ENCODE peak calls at places on chromosome 4, in eight cellular contexts. G, Z, X, S, M, U, Y and W are unnamed samples.

GRCh38 chr4:8836664-8837171 is 34.9 kb downstream of the HMX1 start:
- DNase-seq in X (no peak), G (peak; percentile 53), S (no peak), U (no peak), M (no peak), Z (no peak), Y (no peak), W (no peak)

GRCh38 chr4:158541506-158541905 is 19.8 kb downstream of the RXFP1 start:
- DNase-seq in S (no peak), M (no peak), X (no peak), U (no peak), G (no peak), Z (no peak), Y (no peak), W (no peak)

GRCh38 chr4:161203865-161204264 is 959.9 kb downstream of the FSTL5 start:
- DNase-seq in Y (no peak), Z (no peak), S (no peak), G (no peak), U (no peak), M (no peak), X (no peak), W (no peak)

GRCh38 chr4:145808021-145808650 is 128.2 kb downstream of the C4orf51 start:
- DNase-seq in M (peak; percentile 52), Y (peak; percentile 91), G (no peak), U (peak; percentile 82), Z (no peak), X (no peak), S (no peak), W (peak; percentile 79)

GRCh38 chr4:1130318-1131186 is 17.2 kb upstream of the RNF212 start:
- DNase-seq in M (peak; percentile 76), G (peak; percentile 90), U (no peak), Y (peak; percentile 34), Z (peak; percentile 54), S (peak; percentile 79), X (peak; percentile 58), W (peak; percentile 57)

GRCh38 chr4:152165146-152165545 is 370.7 kb downstream of the FBXW7 start:
- DNase-seq in M (no peak), Z (no peak), X (no peak), S (no peak), G (no peak), U (no peak), Y (no peak), W (no peak)

GRCh38 chr4:188781655-188782054 is 642.4 kb downstream of the TRIML1 start:
- DNase-seq in Y (no peak), G (no peak), M (peak; percentile 59), X (no peak), S (no peak), Z (no peak), U (no peak), W (no peak)

GRCh38 chr4:107318078-107318477 is 282.0 kb upstream of the DKK2 start:
- DNase-seq in Y (no peak), G (no peak), U (no peak), X (no peak), M (no peak), Z (no peak), S (no peak), W (no peak)

GRCh38 chr4:176150283-176150682 is 45.1 kb downstream of the SPATA4 start:
- DNase-seq in S (no peak), Y (no peak), X (no peak), M (peak; percentile 58), U (no peak), G (no peak), Z (no peak), W (peak; percentile 3)